ENCODE peak calls at places on chromosomes 4 and X, in six cellular contexts. One of them, this sample, is unnamed.

GRCh38 chr4:110287130-110287529 is 88.7 kb upstream of the ELOVL6 start:
- DNase-seq in substantia nigra: no peak
- DNase-seq in endothelial cell of umbilical vein: no peak
- DNase-seq in GM23338: no peak
- DNase-seq in A549: no peak
- DNase-seq in A673: peak; percentile 63
- DNase-seq in this sample: no peak

GRCh38 chrX:124348152-124348551 is 1.8 kb downstream of the SH2D1A start:
- DNase-seq in GM23338: no peak
- DNase-seq in endothelial cell of umbilical vein: no peak
- DNase-seq in A549: no peak
- DNase-seq in A673: no peak
- DNase-seq in substantia nigra: no peak
- DNase-seq in this sample: no peak

GRCh38 chr4:72568959-72569718 is at the start of gene ADAMTS3:
- DNase-seq in A673: peak; percentile 56
- DNase-seq in endothelial cell of umbilical vein: peak; percentile 56
- DNase-seq in A549: peak; percentile 14
- DNase-seq in substantia nigra: no peak
- DNase-seq in GM23338: peak; percentile 92
- DNase-seq in this sample: peak; percentile 9

GRCh38 chr4:10321931-10322330 is 135.3 kb downstream of the ZNF518B start:
- DNase-seq in substantia nigra: no peak
- DNase-seq in endothelial cell of umbilical vein: no peak
- DNase-seq in A549: no peak
- DNase-seq in A673: no peak
- DNase-seq in GM23338: no peak
- DNase-seq in this sample: no peak

GRCh38 chr4:2694691-2695090 is 61.4 kb downstream of the TNIP2 start:
- DNase-seq in substantia nigra: no peak
- DNase-seq in GM23338: no peak
- DNase-seq in A549: no peak
- DNase-seq in A673: no peak
- DNase-seq in endothelial cell of umbilical vein: no peak
- DNase-seq in this sample: no peak

GRCh38 chrX:55624403-55624802 is 1.2 kb downstream of the FOXR2 start:
- DNase-seq in A673: no peak
- DNase-seq in substantia nigra: no peak
- DNase-seq in endothelial cell of umbilical vein: no peak
- DNase-seq in GM23338: no peak
- DNase-seq in A549: no peak
- DNase-seq in this sample: no peak

GRCh38 chr4:83875437-83875836 is 339.5 kb downstream of the GPAT3 start:
- DNase-seq in A549: no peak
- DNase-seq in GM23338: no peak
- DNase-seq in endothelial cell of umbilical vein: no peak
- DNase-seq in substantia nigra: no peak
- DNase-seq in A673: no peak
- DNase-seq in this sample: no peak

GRCh38 chrX:25021132-25021498 is 5.3 kb upstream of the ARX start:
- DNase-seq in A673: peak; percentile 63
- DNase-seq in endothelial cell of umbilical vein: no peak
- DNase-seq in GM23338: no peak
- DNase-seq in A549: peak; percentile 37
- DNase-seq in substantia nigra: no peak
- DNase-seq in this sample: no peak

GRCh38 chr4:163378661-163379060 is 35.0 kb downstream of the NPY5R start:
- DNase-seq in GM23338: no peak
- DNase-seq in substantia nigra: no peak
- DNase-seq in endothelial cell of umbilical vein: no peak
- DNase-seq in A549: no peak
- DNase-seq in A673: no peak
- DNase-seq in this sample: no peak

GRCh38 chrX:68807818-68808217 is 21.0 kb upstream of the EFNB1 start:
- DNase-seq in endothelial cell of umbilical vein: peak; percentile 35
- DNase-seq in substantia nigra: no peak
- DNase-seq in A549: peak; percentile 10
- DNase-seq in GM23338: peak; percentile 56
- DNase-seq in A673: peak; percentile 36
- DNase-seq in this sample: no peak

GRCh38 chrX:54181196-54181953 is 1.7 kb downstream of the FAM120C start:
- DNase-seq in GM23338: no peak
- DNase-seq in A673: peak; percentile 5
- DNase-seq in A549: no peak
- DNase-seq in substantia nigra: no peak
- DNase-seq in endothelial cell of umbilical vein: peak; percentile 18
- DNase-seq in this sample: no peak
- H3K27ac ChIP-seq in GM23338: no peak overlapping the region
- H3K27ac ChIP-seq in A673: no peak overlapping the region
- H3K27ac ChIP-seq in A549: peak overlapping the region; percentile 98
- H3K27ac ChIP-seq in substantia nigra: no peak overlapping the region
- H3K27ac ChIP-seq in endothelial cell of umbilical vein: peak overlapping the region; percentile 68
- H3K27ac ChIP-seq in this sample: no peak overlapping the region

GRCh38 chrX:105553118-105553517 is 269.2 kb upstream of the NRK start:
- DNase-seq in endothelial cell of umbilical vein: no peak
- DNase-seq in A549: no peak
- DNase-seq in A673: no peak
- DNase-seq in substantia nigra: no peak
- DNase-seq in GM23338: no peak
- DNase-seq in this sample: no peak
- H3K27ac ChIP-seq in endothelial cell of umbilical vein: no peak overlapping the region
- H3K27ac ChIP-seq in A549: no peak overlapping the region
- H3K27ac ChIP-seq in A673: no peak overlapping the region
- H3K27ac ChIP-seq in substantia nigra: no peak overlapping the region
- H3K27ac ChIP-seq in GM23338: no peak overlapping the region
- H3K27ac ChIP-seq in this sample: no peak overlapping the region

GRCh38 chr4:140255919-140256318 is 101.9 kb upstream of the MAML3 start:
- DNase-seq in A673: no peak
- DNase-seq in substantia nigra: no peak
- DNase-seq in endothelial cell of umbilical vein: no peak
- DNase-seq in A549: no peak
- DNase-seq in GM23338: no peak
- DNase-seq in this sample: no peak
- H3K27ac ChIP-seq in A673: no peak overlapping the region
- H3K27ac ChIP-seq in substantia nigra: no peak overlapping the region
- H3K27ac ChIP-seq in endothelial cell of umbilical vein: peak overlapping the region; percentile 91
- H3K27ac ChIP-seq in A549: peak overlapping the region; percentile 73
- H3K27ac ChIP-seq in GM23338: no peak overlapping the region
- H3K27ac ChIP-seq in this sample: no peak overlapping the region

DNA sequence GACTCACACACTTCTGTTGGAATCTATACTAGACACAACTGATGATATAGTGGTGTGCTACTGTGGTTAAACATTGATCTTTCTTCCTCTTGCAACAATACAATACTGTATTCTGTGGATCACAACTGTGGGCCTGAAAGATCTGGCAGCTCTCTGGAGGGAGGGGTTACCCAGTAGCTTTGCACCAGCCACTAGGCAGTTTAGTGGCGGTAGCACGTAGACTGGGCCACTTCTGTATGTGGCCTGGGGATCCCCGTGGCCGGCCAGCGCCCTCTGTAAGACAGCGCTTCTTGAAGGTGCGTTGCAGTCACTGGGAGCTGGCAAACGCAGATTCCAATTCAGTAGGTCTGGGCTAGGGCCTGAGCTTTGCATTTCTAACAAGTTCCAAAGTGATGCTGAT is 168.6 kb downstream of the MGST2 start:
- DNase-seq in GM23338: peak; percentile 67
- DNase-seq in endothelial cell of umbilical vein: no peak
- DNase-seq in A673: no peak
- DNase-seq in substantia nigra: no peak
- DNase-seq in A549: no peak
- DNase-seq in this sample: no peak
- H3K27ac ChIP-seq in GM23338: no peak overlapping the region
- H3K27ac ChIP-seq in endothelial cell of umbilical vein: no peak overlapping the region
- H3K27ac ChIP-seq in A673: no peak overlapping the region
- H3K27ac ChIP-seq in substantia nigra: no peak overlapping the region
- H3K27ac ChIP-seq in A549: no peak overlapping the region
- H3K27ac ChIP-seq in this sample: no peak overlapping the region

GRCh38 chr4:47531954-47532321 is 46.9 kb downstream of the ATP10D start:
- DNase-seq in A549: no peak
- DNase-seq in A673: no peak
- DNase-seq in GM23338: no peak
- DNase-seq in endothelial cell of umbilical vein: no peak
- DNase-seq in substantia nigra: no peak
- DNase-seq in this sample: no peak
- H3K27ac ChIP-seq in A549: peak overlapping the region; percentile 27
- H3K27ac ChIP-seq in A673: no peak overlapping the region
- H3K27ac ChIP-seq in GM23338: peak overlapping the region; percentile 39
- H3K27ac ChIP-seq in endothelial cell of umbilical vein: peak overlapping the region; percentile 81
- H3K27ac ChIP-seq in substantia nigra: no peak overlapping the region
- H3K27ac ChIP-seq in this sample: no peak overlapping the region

DNA sequence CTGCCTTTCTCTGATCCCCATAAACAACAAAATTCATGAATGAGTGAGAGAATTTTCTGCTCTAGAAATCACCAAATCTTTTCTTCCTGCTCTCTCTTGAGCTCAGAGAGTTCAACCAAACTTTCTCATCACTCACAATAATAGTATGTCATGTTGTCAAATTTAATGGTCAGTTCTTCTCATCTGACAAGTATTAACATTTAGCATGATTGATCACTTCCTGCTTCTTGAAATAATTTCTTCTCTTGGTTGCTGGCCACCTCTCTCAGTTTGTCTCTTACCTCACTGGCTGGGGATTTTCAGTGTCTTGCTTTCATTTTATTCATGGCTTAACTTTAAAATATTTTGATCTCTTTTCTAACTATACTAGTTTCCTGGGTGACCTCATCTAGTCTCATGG is 25.5 kb upstream of the FGF5 start:
- DNase-seq in substantia nigra: no peak
- DNase-seq in GM23338: no peak
- DNase-seq in A549: no peak
- DNase-seq in A673: peak; percentile 1
- DNase-seq in endothelial cell of umbilical vein: no peak
- DNase-seq in this sample: no peak
- H3K27ac ChIP-seq in substantia nigra: no peak overlapping the region
- H3K27ac ChIP-seq in GM23338: no peak overlapping the region
- H3K27ac ChIP-seq in A549: no peak overlapping the region
- H3K27ac ChIP-seq in A673: no peak overlapping the region
- H3K27ac ChIP-seq in endothelial cell of umbilical vein: no peak overlapping the region
- H3K27ac ChIP-seq in this sample: no peak overlapping the region

GRCh38 chr4:189305500-189305899 is 635.2 kb upstream of the FRG1 start:
- DNase-seq in A673: peak; percentile 44
- DNase-seq in endothelial cell of umbilical vein: no peak
- DNase-seq in substantia nigra: no peak
- DNase-seq in A549: no peak
- DNase-seq in GM23338: no peak
- DNase-seq in this sample: no peak

GRCh38 chr4:189302719-189303118 is 638.0 kb upstream of the FRG1 start:
- DNase-seq in A673: peak; percentile 61
- DNase-seq in GM23338: peak; percentile 7
- DNase-seq in A549: no peak
- DNase-seq in endothelial cell of umbilical vein: no peak
- DNase-seq in substantia nigra: no peak
- DNase-seq in this sample: no peak

GRCh38 chr4:189301692-189302091 is 639.0 kb upstream of the FRG1 start:
- DNase-seq in GM23338: no peak
- DNase-seq in A673: no peak
- DNase-seq in substantia nigra: no peak
- DNase-seq in endothelial cell of umbilical vein: no peak
- DNase-seq in A549: no peak
- DNase-seq in this sample: no peak

GRCh38 chr4:189304755-189305154 is 635.9 kb upstream of the FRG1 start:
- DNase-seq in A549: no peak
- DNase-seq in GM23338: no peak
- DNase-seq in A673: no peak
- DNase-seq in endothelial cell of umbilical vein: no peak
- DNase-seq in substantia nigra: no peak
- DNase-seq in this sample: no peak

DNA sequence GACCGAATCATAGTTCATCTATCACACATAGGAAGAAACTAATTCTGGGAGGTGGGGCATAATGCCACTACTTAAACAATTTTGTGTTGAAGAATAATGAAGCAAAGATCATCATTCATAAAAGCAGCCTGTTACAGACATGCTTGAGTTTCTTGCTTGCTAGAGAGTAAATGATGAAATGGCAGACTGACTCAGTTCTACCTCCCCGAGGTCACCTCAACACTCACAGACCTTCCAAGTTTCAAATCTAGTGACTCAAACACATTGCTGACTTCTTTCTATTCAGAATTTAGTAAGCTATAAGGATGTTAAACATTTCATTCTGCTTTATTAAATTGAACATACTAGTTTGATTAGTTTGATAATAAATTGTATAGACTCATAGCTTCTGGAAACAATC is 636.5 kb upstream of the FRG1 start:
- DNase-seq in A549: no peak
- DNase-seq in GM23338: no peak
- DNase-seq in substantia nigra: no peak
- DNase-seq in endothelial cell of umbilical vein: no peak
- DNase-seq in A673: no peak
- DNase-seq in this sample: no peak
- H3K27ac ChIP-seq in A549: no peak overlapping the region
- H3K27ac ChIP-seq in GM23338: no peak overlapping the region
- H3K27ac ChIP-seq in substantia nigra: no peak overlapping the region
- H3K27ac ChIP-seq in endothelial cell of umbilical vein: no peak overlapping the region
- H3K27ac ChIP-seq in A673: no peak overlapping the region
- H3K27ac ChIP-seq in this sample: no peak overlapping the region

GRCh38 chr4:7786517-7786916 is 153.1 kb downstream of the AFAP1 start:
- DNase-seq in endothelial cell of umbilical vein: no peak
- DNase-seq in substantia nigra: no peak
- DNase-seq in GM23338: no peak
- DNase-seq in A673: no peak
- DNase-seq in A549: no peak
- DNase-seq in this sample: no peak

GRCh38 chr4:7787681-7788141 is 151.9 kb downstream of the AFAP1 start:
- DNase-seq in endothelial cell of umbilical vein: no peak
- DNase-seq in A673: no peak
- DNase-seq in GM23338: no peak
- DNase-seq in substantia nigra: no peak
- DNase-seq in A549: no peak
- DNase-seq in this sample: no peak

GRCh38 chr4:7787067-7787466 is 152.6 kb downstream of the AFAP1 start:
- DNase-seq in substantia nigra: no peak
- DNase-seq in GM23338: no peak
- DNase-seq in A673: no peak
- DNase-seq in A549: no peak
- DNase-seq in endothelial cell of umbilical vein: no peak
- DNase-seq in this sample: no peak

GRCh38 chr4:7788687-7789425 is 150.8 kb downstream of the AFAP1 start:
- DNase-seq in substantia nigra: no peak
- DNase-seq in A549: no peak
- DNase-seq in endothelial cell of umbilical vein: no peak
- DNase-seq in GM23338: no peak
- DNase-seq in A673: no peak
- DNase-seq in this sample: no peak

GRCh38 chr4:7788193-7788592 is 151.5 kb downstream of the AFAP1 start:
- DNase-seq in GM23338: peak; percentile 49
- DNase-seq in endothelial cell of umbilical vein: no peak
- DNase-seq in substantia nigra: no peak
- DNase-seq in A673: no peak
- DNase-seq in A549: no peak
- DNase-seq in this sample: no peak
- H3K27ac ChIP-seq in GM23338: no peak overlapping the region
- H3K27ac ChIP-seq in endothelial cell of umbilical vein: no peak overlapping the region
- H3K27ac ChIP-seq in substantia nigra: no peak overlapping the region
- H3K27ac ChIP-seq in A673: no peak overlapping the region
- H3K27ac ChIP-seq in A549: no peak overlapping the region
- H3K27ac ChIP-seq in this sample: no peak overlapping the region

GRCh38 chrX:46627044-46627443 is 53.5 kb downstream of the CHST7 start:
- DNase-seq in A549: no peak
- DNase-seq in substantia nigra: no peak
- DNase-seq in A673: no peak
- DNase-seq in GM23338: no peak
- DNase-seq in endothelial cell of umbilical vein: peak; percentile 1
- DNase-seq in this sample: no peak
- H3K27ac ChIP-seq in A549: no peak overlapping the region
- H3K27ac ChIP-seq in substantia nigra: no peak overlapping the region
- H3K27ac ChIP-seq in A673: no peak overlapping the region
- H3K27ac ChIP-seq in GM23338: no peak overlapping the region
- H3K27ac ChIP-seq in endothelial cell of umbilical vein: peak overlapping the region; percentile 67
- H3K27ac ChIP-seq in this sample: no peak overlapping the region

This sample was measured in caudate nucleus.